ENCODE peak calls at places on chromosomes 16 and 17, in seven cellular contexts. B is AG04450, V is RWPE2, Q is mucosa of descending colon, R is kidney, U is suprapubic skin, O is left lung. I is an unnamed sample. For H3K9me3, the result is how much of the 10 kb centered on the place peaks cover.

GRCh38 chr16:26645629-26646028 is 421.1 kb upstream of the C16orf82 start:
- DNase-seq in U (no peak), Q (no peak), R (no peak), B (no peak), V (no peak), O (no peak), I (peak)

GRCh38 chr17:8656693-8657092 is 26.2 kb upstream of the MYH10 start:
- DNase-seq in V (no peak), U (no peak), B (no peak), Q (no peak), O (no peak), R (no peak), I (no peak)

GRCh38 chr16:73058221-73058615 is 10.3 kb upstream of the ZFHX3 start:
- DNase-seq in B (no peak), V (no peak), O (peak), Q (no peak), U (no peak), R (peak), I (no peak)

GRCh38 chr16:65409505-65409904 is 287.6 kb upstream of the CDH11 start:
- DNase-seq in V (no peak), U (no peak), Q (no peak), R (no peak), B (no peak), O (no peak), I (no peak)

GRCh38 chr16:56262879-56263245 is 71.6 kb downstream of the GNAO1 start:
- DNase-seq in R (no peak), B (no peak), U (no peak), O (no peak), Q (no peak), V (no peak), I (no peak)

GRCh38 chr17:7403043-7403901 is 625 bp downstream of the TMEM256 start:
- DNase-seq in O (no peak), V (no peak), U (peak), B (peak), R (peak), Q (peak), I (no peak)

GRCh38 chr17:58337600-58338453 is 9.2 kb upstream of the TSPOAP1 start:
- DNase-seq in Q (peak), B (peak), R (peak), U (peak), O (peak), V (no peak), I (peak)

GRCh38 chr17:73068322-73069153 is 23.9 kb downstream of the SLC39A11 start:
- DNase-seq in R (no peak), V (no peak), Q (no peak), U (no peak), B (peak), O (no peak), I (no peak)

GRCh38 chr17:37642706-37643105 is 540 bp downstream of the DDX52 start:
- DNase-seq in R (no peak), V (no peak), Q (no peak), B (no peak), O (no peak), U (no peak), I (no peak)

GRCh38 chr17:18267927-18268711 is 7.7 kb downstream of the MIEF2 start:
- DNase-seq in Q (no peak), U (no peak), O (no peak), B (no peak), R (no peak), V (no peak), I (no peak)

GRCh38 chr17:57088298-57088697 is 3.3 kb downstream of the AKAP1 start:
- DNase-seq in B (no peak), Q (no peak), U (no peak), V (no peak), R (no peak), O (no peak), I (no peak)

GRCh38 chr17:9926150-9926804 is 21.2 kb upstream of the RCVRN start:
- DNase-seq in O (no peak), R (peak), V (no peak), Q (no peak), U (no peak), B (no peak), I (no peak)

GRCh38 chr16:87096746-87097145 is 220.4 kb downstream of the C16orf95 start:
- DNase-seq in O (no peak), V (no peak), R (no peak), B (no peak), Q (no peak), U (no peak), I (no peak)

GRCh38 chr16:15953929-15954813 is 4.8 kb downstream of the ABCC1 start:
- DNase-seq in V (no peak), U (no peak), O (no peak), B (no peak), Q (no peak), R (no peak), I (no peak)

DNA sequence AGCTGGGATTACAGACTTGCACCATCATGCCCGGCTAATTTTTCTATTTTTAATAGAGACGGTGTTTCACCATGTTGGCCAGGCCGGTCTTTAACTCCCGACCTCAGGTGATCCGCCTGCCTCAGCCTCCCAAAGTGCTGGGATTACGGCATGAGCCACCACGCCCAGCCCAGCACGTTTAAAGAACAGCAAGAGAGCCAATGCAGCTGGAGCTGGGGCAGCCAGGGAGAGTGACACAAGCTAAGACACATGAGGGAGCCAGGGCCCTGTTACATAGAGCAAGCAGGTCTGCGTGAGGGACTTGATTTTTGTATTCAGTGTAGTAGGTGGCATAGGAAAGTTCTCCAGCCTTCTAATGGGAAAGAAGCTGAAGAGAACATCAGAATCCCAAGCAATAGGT is 21.7 kb upstream of the GOSR2 start:
- DNase-seq in O (no peak), V (no peak), B (no peak), U (no peak), Q (no peak), R (no peak), I (no peak)
- H3K9me3 ChIP-seq in O (under half), V (under half), B (under half), U (under half), Q (under half), R (under half), I (under half)

GRCh38 chr16:57998992-57999365 is 1.5 kb downstream of the ZNF319 start:
- DNase-seq in R (no peak), B (no peak), O (no peak), V (no peak), Q (no peak), U (no peak), I (no peak)

GRCh38 chr16:57998484-57998883 is 2.0 kb downstream of the ZNF319 start:
- DNase-seq in R (peak), Q (peak), B (no peak), U (no peak), V (peak), O (peak), I (peak)

GRCh38 chr16:57999971-58000705 is at the start of gene ZNF319:
- DNase-seq in O (no peak), B (no peak), R (peak), Q (no peak), U (no peak), V (no peak), I (no peak)

GRCh38 chr16:58000706-58001676 is at the start of gene USB1:
- DNase-seq in V (no peak), O (peak), U (peak), Q (peak), R (peak), B (peak), I (peak)

DNA sequence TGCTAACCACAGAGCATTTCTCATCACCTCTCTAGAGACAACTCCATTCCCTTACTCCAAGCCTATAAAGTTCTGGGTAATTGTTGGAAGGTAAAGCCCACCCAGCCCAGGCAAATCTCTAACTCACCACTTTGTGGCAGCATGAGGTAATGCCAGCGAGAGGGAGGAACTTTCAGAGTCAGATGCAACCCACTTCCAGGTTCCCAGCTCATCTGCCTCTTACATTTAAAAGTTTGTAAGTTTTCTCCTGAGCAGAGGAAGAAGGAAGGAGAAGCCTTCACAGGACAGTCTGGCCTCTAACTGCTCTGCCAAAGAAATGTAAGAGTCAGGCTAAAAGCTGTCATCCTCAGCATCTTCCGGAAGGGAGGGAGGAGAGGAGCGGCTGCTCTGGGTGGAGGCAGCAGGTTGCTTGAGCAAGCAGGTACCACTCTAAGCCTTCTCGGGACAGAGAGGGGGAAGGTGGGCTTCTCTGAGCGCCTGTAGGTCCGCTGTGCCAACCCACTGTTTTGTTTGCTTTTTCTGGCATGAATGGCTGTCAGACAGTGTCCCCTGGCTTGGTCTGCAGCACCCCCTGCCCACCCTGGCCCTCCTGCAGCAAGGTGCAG is 1.0 kb downstream of the ZNF319 start:
- DNase-seq in U (no peak), V (no peak), Q (no peak), R (peak), O (no peak), B (no peak), I (peak)
- TF ChIP-seq CTCF in U (no peak), V (no peak), Q (no peak), R (no peak), O (no peak), B (no peak), I (no peak)

DNA sequence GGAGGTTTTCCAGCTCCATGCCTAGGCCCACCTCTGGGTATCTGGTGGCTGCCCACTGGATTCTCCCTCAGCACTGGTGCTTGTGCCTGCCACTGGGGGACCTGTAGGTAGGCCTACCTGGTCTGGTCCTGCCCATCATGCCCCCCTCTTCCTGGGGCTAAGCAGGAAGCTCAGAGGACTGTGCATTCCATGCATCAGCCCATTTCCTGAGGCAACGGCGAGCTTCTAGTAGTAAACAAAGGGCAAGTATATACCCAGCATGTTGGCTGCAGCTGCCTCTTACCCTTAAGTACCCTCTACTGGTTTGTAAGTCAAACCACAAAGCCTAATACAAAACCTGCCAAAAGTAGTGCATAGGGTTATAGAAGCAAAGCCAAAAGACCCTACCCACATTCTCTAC is 37.5 kb downstream of the SDR42E1 start:
- DNase-seq in O (no peak), Q (no peak), R (no peak), B (no peak), U (no peak), V (no peak), I (no peak)
- H3K9me3 ChIP-seq in O (under half), Q (under half), R (under half), B (under half), U (under half), V (under half), I (under half)

GRCh38 chr17:50035421-50035879 is 20.5 kb upstream of the ITGA3 start:
- DNase-seq in R (no peak), O (peak), B (no peak), Q (peak), V (no peak), U (peak), I (no peak)
- TF ChIP-seq CTCF in R (no peak), O (no peak), B (peak), Q (no peak), V (no peak), U (no peak), I (no peak)

I was measured in CD4-positive, alpha-beta T cell.